ENCODE peak calls at places on chromosome 18, in ten cellular contexts. V is lung, D is A549, Y is AG04450, Q is dorsolateral prefrontal cortex, X is AG09309, G is upper lobe of left lung, F is pancreas, M is omental fat pad, L is GM10248. P is an unnamed sample.

GRCh38 chr18:37430346-37431076 is 135.1 kb downstream of the CELF4 start:
- DNase-seq in V (no peak), D (peak), Y (no peak), Q (no peak), X (no peak), G (no peak), F (no peak), M (no peak), L (no peak), P (no peak)

GRCh38 chr18:36776650-36777049 is 52.2 kb downstream of the TPGS2 start:
- DNase-seq in V (no peak), D (no peak), Y (no peak), Q (no peak), X (no peak), G (no peak), F (no peak), M (no peak), L (no peak), P (no peak)

GRCh38 chr18:8478166-8478967 is 130.9 kb upstream of the RAB12 start:
- DNase-seq in V (peak), D (peak), Y (peak), Q (peak), X (no peak), G (no peak), F (peak), M (no peak), L (peak), P (peak)

GRCh38 chr18:48220146-48220499 is 189.1 kb downstream of the ZBTB7C start:
- DNase-seq in V (peak), D (no peak), Y (no peak), Q (no peak), X (no peak), G (no peak), F (no peak), M (no peak), L (no peak), P (no peak)

GRCh38 chr18:23191952-23192662 is 56.8 kb downstream of the CABLES1 start:
- DNase-seq in V (no peak), D (no peak), Y (peak), Q (peak), X (no peak), G (no peak), F (peak), M (no peak), L (no peak), P (no peak)

GRCh38 chr18:7754725-7755181 is 187.6 kb downstream of the PTPRM start:
- DNase-seq in V (no peak), D (peak), Y (no peak), Q (no peak), X (no peak), G (no peak), F (no peak), M (no peak), L (no peak), P (no peak)

GRCh38 chr18:41870191-41870590 is 84.8 kb upstream of the PIK3C3 start:
- DNase-seq in V (no peak), D (no peak), Y (no peak), Q (no peak), X (no peak), G (no peak), F (no peak), M (no peak), L (no peak), P (no peak)

GRCh38 chr18:34493099-34493544 is 217.0 kb upstream of the DTNA start:
- DNase-seq in V (peak), D (peak), Y (no peak), Q (peak), X (peak), G (peak), F (peak), M (peak), L (peak), P (peak)

GRCh38 chr18:57802166-57802868 is 798 bp downstream of the ATP8B1 start:
- DNase-seq in V (no peak), D (no peak), Y (no peak), Q (no peak), X (no peak), G (peak), F (peak), M (no peak), L (peak), P (peak)

GRCh38 chr18:35653392-35653791 is 71.9 kb downstream of the GALNT1 start:
- DNase-seq in V (no peak), D (no peak), Y (no peak), Q (no peak), X (no peak), G (no peak), F (no peak), M (no peak), L (no peak), P (no peak)

GRCh38 chr18:80105369-80106167 is 3.5 kb upstream of the ADNP2 start:
- DNase-seq in V (no peak), D (no peak), Y (no peak), Q (no peak), X (no peak), G (no peak), F (no peak), M (no peak), L (peak), P (peak)

GRCh38 chr18:41751652-41752051 is 203.4 kb upstream of the PIK3C3 start:
- DNase-seq in V (no peak), D (no peak), Y (no peak), Q (no peak), X (no peak), G (no peak), F (no peak), M (no peak), L (no peak), P (no peak)

GRCh38 chr18:62572456-62572855 is 49.6 kb downstream of the ZCCHC2 start:
- DNase-seq in V (no peak), D (no peak), Y (no peak), Q (no peak), X (no peak), G (no peak), F (no peak), M (no peak), L (no peak), P (no peak)

GRCh38 chr18:361100-361732 is 93.4 kb upstream of the THOC1 start:
- DNase-seq in V (no peak), D (no peak), Y (no peak), Q (no peak), X (no peak), G (no peak), F (no peak), M (no peak), L (no peak), P (no peak)

GRCh38 chr18:37391156-37391555 is 174.4 kb downstream of the CELF4 start:
- DNase-seq in V (no peak), D (no peak), Y (no peak), Q (no peak), X (no peak), G (no peak), F (no peak), M (no peak), L (no peak), P (no peak)

GRCh38 chr18:30781601-30782000 is 260.9 kb downstream of the DSC3 start:
- DNase-seq in V (no peak), D (no peak), Y (no peak), Q (no peak), X (no peak), G (no peak), F (no peak), M (no peak), L (no peak), P (no peak)

GRCh38 chr18:44679056-44679911 is 1.4 kb upstream of the SETBP1 start:
- DNase-seq in V (peak), D (peak), Y (peak), Q (peak), X (peak), G (peak), F (peak), M (peak), L (peak), P (peak)

DNA sequence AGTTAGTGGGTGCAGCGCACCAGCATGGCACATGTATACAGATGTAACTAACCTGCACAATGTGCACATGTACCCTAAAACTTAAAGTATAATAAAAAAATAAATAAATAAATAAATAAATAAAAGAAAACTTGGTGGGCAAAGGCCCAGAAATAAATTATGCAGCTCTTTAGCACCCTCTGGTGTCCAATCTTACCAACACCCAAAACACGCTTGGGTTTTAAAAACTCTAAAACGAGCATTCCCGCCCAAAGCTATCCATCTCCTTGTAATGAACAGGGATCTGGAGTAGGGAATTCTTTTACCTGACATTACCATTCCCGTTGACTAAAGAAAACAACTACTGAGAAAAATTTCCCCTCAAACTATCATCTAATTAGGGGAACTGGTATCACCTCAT is 2005.9 kb upstream of the CELF4 start:
- DNase-seq in V (no peak), D (peak), Y (no peak), Q (no peak), X (no peak), G (no peak), F (no peak), M (no peak), L (peak), P (no peak)
- TF ChIP-seq CTCF in V (no peak), D (peak), Y (peak), Q (peak), X (peak), G (no peak), F (no peak), M (no peak), L (peak), P (peak)

GRCh38 chr18:9661564-9661963 is 46.5 kb upstream of the RAB31 start:
- DNase-seq in V (no peak), D (peak), Y (no peak), Q (no peak), X (no peak), G (no peak), F (no peak), M (no peak), L (no peak), P (no peak)
- TF ChIP-seq CTCF in V (no peak), D (peak), Y (peak), Q (no peak), X (peak), G (no peak), F (no peak), M (no peak), L (no peak), P (no peak)

GRCh38 chr18:26802330-26803200 is 62.9 kb downstream of the AQP4 start:
- DNase-seq in V (no peak), D (no peak), Y (no peak), Q (no peak), X (no peak), G (no peak), F (no peak), M (no peak), L (no peak), P (no peak)

GRCh38 chr18:26806224-26806623 is 59.3 kb downstream of the AQP4 start:
- DNase-seq in V (no peak), D (peak), Y (no peak), Q (no peak), X (no peak), G (no peak), F (no peak), M (no peak), L (no peak), P (no peak)

GRCh38 chr18:26803643-26804042 is 61.9 kb downstream of the AQP4 start:
- DNase-seq in V (no peak), D (no peak), Y (no peak), Q (no peak), X (no peak), G (no peak), F (no peak), M (no peak), L (no peak), P (no peak)

DNA sequence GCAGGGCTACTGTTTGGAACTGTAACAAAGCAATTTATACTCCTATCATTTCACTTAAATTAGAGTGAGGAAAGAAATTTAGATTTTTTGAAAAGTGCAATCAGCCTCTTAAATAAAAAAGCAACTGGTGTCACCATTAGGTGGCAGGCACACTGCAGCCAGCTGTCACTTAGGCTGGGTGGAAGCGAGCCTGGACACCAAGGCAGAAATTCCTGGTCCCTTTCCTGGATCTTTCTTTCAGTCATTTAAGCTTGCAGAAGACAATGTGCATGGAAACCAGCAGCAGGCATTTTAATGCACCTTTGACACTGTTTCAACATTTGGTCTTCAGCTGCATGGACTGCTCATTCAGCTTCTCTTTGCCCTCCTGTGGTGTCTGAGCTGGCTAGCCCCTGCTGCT is 61.0 kb downstream of the AQP4 start:
- DNase-seq in V (no peak), D (peak), Y (no peak), Q (peak), X (no peak), G (no peak), F (no peak), M (no peak), L (no peak), P (no peak)
- TF ChIP-seq CTCF in V (no peak), D (peak), Y (no peak), Q (peak), X (no peak), G (no peak), F (no peak), M (no peak), L (peak), P (no peak)

GRCh38 chr18:72086421-72086820 is 457.7 kb downstream of the CBLN2 start:
- DNase-seq in V (no peak), D (peak), Y (no peak), Q (no peak), X (no peak), G (no peak), F (no peak), M (no peak), L (no peak), P (no peak)
- TF ChIP-seq CTCF in V (no peak), D (peak), Y (peak), Q (peak), X (peak), G (peak), F (no peak), M (no peak), L (peak), P (peak)

GRCh38 chr18:75369026-75369425 is 58.5 kb downstream of the SMIM21 start:
- DNase-seq in V (no peak), D (no peak), Y (no peak), Q (no peak), X (no peak), G (peak), F (no peak), M (no peak), L (no peak), P (no peak)

GRCh38 chr18:75365230-75365629 is 62.3 kb downstream of the SMIM21 start:
- DNase-seq in V (no peak), D (no peak), Y (no peak), Q (no peak), X (no peak), G (no peak), F (no peak), M (no peak), L (no peak), P (no peak)

GRCh38 chr18:75364512-75364911 is 63.0 kb downstream of the SMIM21 start:
- DNase-seq in V (no peak), D (peak), Y (no peak), Q (no peak), X (no peak), G (no peak), F (no peak), M (no peak), L (no peak), P (peak)

GRCh38 chr18:75363446-75364225 is 63.9 kb downstream of the SMIM21 start:
- DNase-seq in V (no peak), D (no peak), Y (no peak), Q (no peak), X (no peak), G (no peak), F (no peak), M (no peak), L (no peak), P (no peak)

GRCh38 chr18:75365837-75366236 is 61.7 kb downstream of the SMIM21 start:
- DNase-seq in V (no peak), D (no peak), Y (no peak), Q (no peak), X (no peak), G (no peak), F (no peak), M (no peak), L (no peak), P (no peak)
- TF ChIP-seq CTCF in V (no peak), D (no peak), Y (no peak), Q (no peak), X (no peak), G (no peak), F (no peak), M (no peak), L (peak), P (no peak)

GRCh38 chr18:29185801-29186200 is 1008.9 kb upstream of the CDH2 start:
- DNase-seq in V (no peak), D (no peak), Y (no peak), Q (no peak), X (no peak), G (no peak), F (no peak), M (no peak), L (no peak), P (no peak)

GRCh38 chr18:29196307-29196706 is 1019.4 kb upstream of the CDH2 start:
- DNase-seq in V (no peak), D (no peak), Y (no peak), Q (no peak), X (no peak), G (no peak), F (no peak), M (no peak), L (no peak), P (no peak)

GRCh38 chr18:29188760-29189159 is 1011.8 kb upstream of the CDH2 start:
- DNase-seq in V (no peak), D (no peak), Y (no peak), Q (no peak), X (no peak), G (no peak), F (no peak), M (no peak), L (no peak), P (no peak)

DNA sequence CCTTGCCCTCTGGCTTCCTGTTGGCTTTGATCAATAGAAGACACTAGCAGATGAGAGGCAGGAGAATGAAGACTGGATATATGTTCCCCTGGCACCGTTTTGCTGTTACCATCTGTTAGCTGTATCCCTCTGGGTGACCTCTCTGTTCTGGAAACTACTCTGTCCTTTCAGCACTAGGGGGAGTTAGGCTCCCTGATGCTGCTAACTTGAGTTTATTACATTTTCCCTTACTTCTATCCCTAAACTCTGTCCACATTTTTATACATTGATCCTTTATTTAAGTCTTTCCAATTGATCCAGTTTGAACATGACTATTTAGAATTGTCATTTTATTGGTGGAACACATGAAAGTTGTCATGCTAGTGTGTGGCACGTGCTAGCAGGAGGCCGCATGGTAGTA is 1014.3 kb upstream of the CDH2 start:
- DNase-seq in V (no peak), D (peak), Y (peak), Q (no peak), X (no peak), G (no peak), F (no peak), M (no peak), L (no peak), P (no peak)
- TF ChIP-seq CTCF in V (no peak), D (no peak), Y (peak), Q (no peak), X (peak), G (no peak), F (no peak), M (no peak), L (no peak), P (no peak)

GRCh38 chr18:55997156-55997561 is 409.2 kb upstream of the TCF4 start:
- DNase-seq in V (no peak), D (no peak), Y (no peak), Q (no peak), X (no peak), G (no peak), F (no peak), M (no peak), L (no peak), P (no peak)

GRCh38 chr18:55996726-55997125 is 408.7 kb upstream of the TCF4 start:
- DNase-seq in V (no peak), D (no peak), Y (no peak), Q (no peak), X (no peak), G (no peak), F (no peak), M (no peak), L (no peak), P (no peak)

GRCh38 chr18:55999641-56000040 is 411.6 kb upstream of the TCF4 start:
- DNase-seq in V (no peak), D (no peak), Y (no peak), Q (no peak), X (peak), G (no peak), F (no peak), M (no peak), L (no peak), P (no peak)

GRCh38 chr18:56000041-56000440 is 412.0 kb upstream of the TCF4 start:
- DNase-seq in V (no peak), D (no peak), Y (no peak), Q (no peak), X (no peak), G (no peak), F (no peak), M (no peak), L (no peak), P (no peak)

DNA sequence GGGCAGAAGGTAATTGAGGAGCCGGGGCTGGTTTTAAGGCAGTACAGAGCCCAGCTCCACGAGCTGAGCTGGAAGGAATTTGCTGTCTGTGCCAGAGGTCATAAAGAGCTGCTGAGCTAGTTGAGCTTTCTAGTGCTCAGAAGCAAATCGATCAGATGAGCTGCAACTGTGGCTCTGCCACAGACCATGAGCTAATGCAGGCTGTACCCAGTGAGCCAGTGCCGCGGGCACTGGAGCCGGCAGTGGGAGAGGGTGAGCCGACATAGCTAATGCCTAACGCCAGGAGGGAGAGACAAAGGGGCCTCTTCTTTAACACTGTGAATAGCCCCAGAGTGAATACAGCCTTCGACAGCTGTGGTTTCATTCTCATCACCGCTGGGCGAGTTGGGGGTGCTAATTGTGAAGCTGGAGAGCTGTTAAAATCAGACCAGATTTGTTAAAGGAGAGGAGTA is 410.1 kb upstream of the TCF4 start:
- DNase-seq in V (no peak), D (no peak), Y (no peak), Q (peak), X (peak), G (peak), F (peak), M (no peak), L (no peak), P (no peak)
- TF ChIP-seq CTCF in V (no peak), D (no peak), Y (no peak), Q (no peak), X (no peak), G (no peak), F (no peak), M (no peak), L (no peak), P (no peak)

GRCh38 chr18:28174181-28174906 is 2.6 kb downstream of the CDH2 start:
- DNase-seq in V (no peak), D (no peak), Y (no peak), Q (no peak), X (no peak), G (no peak), F (no peak), M (no peak), L (no peak), P (no peak)

GRCh38 chr18:28175047-28175929 is 1.6 kb downstream of the CDH2 start:
- DNase-seq in V (no peak), D (peak), Y (no peak), Q (peak), X (no peak), G (peak), F (peak), M (no peak), L (peak), P (no peak)

GRCh38 chr18:28176674-28176932 is 327 bp downstream of the CDH2 start:
- DNase-seq in V (no peak), D (no peak), Y (no peak), Q (no peak), X (no peak), G (no peak), F (no peak), M (no peak), L (no peak), P (no peak)

GRCh38 chr18:28176933-28177827 is at the start of gene CDH2:
- DNase-seq in V (no peak), D (peak), Y (peak), Q (peak), X (peak), G (peak), F (peak), M (no peak), L (peak), P (peak)

GRCh38 chr18:28175930-28176673 is 828 bp downstream of the CDH2 start:
- DNase-seq in V (no peak), D (peak), Y (no peak), Q (peak), X (no peak), G (peak), F (no peak), M (no peak), L (peak), P (no peak)
- TF ChIP-seq CTCF in V (no peak), D (no peak), Y (no peak), Q (no peak), X (no peak), G (no peak), F (no peak), M (no peak), L (no peak), P (no peak)